ENCODE peak calls at places on chromosomes 3 and 15, in five cellular contexts. R is A549, H is HepG2, Z is GM23338, V is Panc1. T is an unnamed sample.

GRCh38 chr3:36444909-36445308 is 64.6 kb downstream of the STAC start:
- DNase-seq in Z (no peak), V (peak; percentile 13), H (no peak), R (no peak), T (no peak)

GRCh38 chr3:193489949-193490348 is 64.7 kb downstream of the ATP13A4 start:
- DNase-seq in Z (no peak), R (no peak), V (no peak), H (no peak), T (no peak)

GRCh38 chr3:54967586-54968244 is 39.9 kb upstream of the LRTM1 start:
- DNase-seq in V (no peak), Z (no peak), R (peak; percentile 2), H (no peak), T (peak; percentile 92)

GRCh38 chr3:143120716-143121239 is 1.2 kb downstream of the CHST2 start:
- DNase-seq in Z (peak; percentile 43), V (no peak), H (no peak), R (peak; percentile 13), T (no peak)

GRCh38 chr3:188950832-188951489 is 220.8 kb upstream of the TPRG1 start:
- DNase-seq in V (peak; percentile 91), H (peak; percentile 60), Z (no peak), R (peak; percentile 92), T (peak; percentile 54)

GRCh38 chr3:139227165-139227564 is 116.7 kb upstream of the MRPS22 start:
- DNase-seq in Z (no peak), R (no peak), H (no peak), V (no peak), T (no peak)

GRCh38 chr15:74240002-74240568 is 4.0 kb downstream of the CCDC33 start:
- DNase-seq in H (peak; percentile 40), V (peak; percentile 18), R (peak; percentile 93), Z (peak; percentile 47), T (no peak)

GRCh38 chr15:41827880-41828746 is at the start of gene JMJD7:
- DNase-seq in Z (peak; percentile 91), H (peak; percentile 61), V (peak; percentile 36), R (peak; percentile 78), T (peak; percentile 89)

GRCh38 chr3:71103430-71103881 is 480.1 kb downstream of the FOXP1 start:
- DNase-seq in H (peak; percentile 40), Z (no peak), R (no peak), V (no peak), T (no peak)

GRCh38 chr15:32870240-32871033 is 152.6 kb downstream of the GREM1 start:
- DNase-seq in H (no peak), Z (no peak), V (peak; percentile 51), R (no peak), T (no peak)

GRCh38 chr15:32871887-32872286 is 154.1 kb downstream of the GREM1 start:
- DNase-seq in Z (no peak), V (no peak), R (no peak), H (no peak), T (no peak)

GRCh38 chr15:32872606-32873291 is 154.9 kb downstream of the GREM1 start:
- DNase-seq in H (no peak), V (no peak), Z (no peak), R (no peak), T (no peak)

GRCh38 chr15:32869814-32870213 is 152.0 kb downstream of the GREM1 start:
- DNase-seq in R (no peak), V (no peak), H (no peak), Z (no peak), T (no peak)

DNA sequence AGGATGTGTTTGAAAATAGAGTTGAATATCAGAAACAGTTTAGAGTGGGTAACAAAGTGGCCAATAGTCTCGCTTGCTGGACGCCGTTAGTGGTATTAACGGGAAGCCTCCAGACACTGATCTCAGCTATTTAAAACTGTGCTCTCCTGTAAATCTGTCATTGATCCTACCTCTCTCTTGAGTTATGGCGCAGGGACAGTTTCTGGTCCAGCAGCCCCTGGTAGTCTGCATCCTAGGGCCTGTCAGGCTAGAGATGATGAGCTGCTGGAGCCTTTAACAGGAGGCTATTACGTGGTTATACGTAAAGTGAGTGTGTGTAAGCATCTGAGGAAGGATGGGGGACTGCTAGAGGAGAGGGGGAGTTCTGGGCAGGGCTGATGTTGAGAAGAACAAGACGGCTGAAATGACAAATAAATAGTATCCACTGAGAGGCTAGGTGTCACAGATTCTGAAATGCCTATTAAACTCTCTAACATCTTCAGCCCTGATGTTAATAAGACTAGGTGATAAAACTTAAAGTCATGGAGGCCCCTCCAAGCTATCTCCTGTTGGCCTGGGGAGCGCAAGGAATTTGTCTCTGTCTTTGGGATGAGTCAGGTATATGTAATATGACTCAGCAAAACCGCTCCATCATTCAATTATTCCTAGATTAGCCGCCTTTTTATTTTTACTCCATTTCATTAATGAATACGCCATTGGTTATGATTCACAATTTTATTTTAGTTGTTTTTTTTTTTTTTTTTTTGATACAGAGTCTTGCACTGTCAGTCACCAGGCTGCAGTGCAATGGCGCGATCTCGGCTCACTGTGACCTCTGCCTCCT is 155.7 kb downstream of the GREM1 start:
- DNase-seq in H (no peak), Z (no peak), R (peak; percentile 36), V (no peak), T (no peak)
- TF ChIP-seq REST in H (no peak), Z (no peak), R (no peak), V (no peak), T (no peak)

GRCh38 chr3:50154840-50155490 is at the start of gene SEMA3F:
- DNase-seq in Z (peak; percentile 78), H (peak; percentile 32), R (peak; percentile 47), V (no peak), T (peak; percentile 12)
- TF ChIP-seq CTCF in Z (no peak), H (peak; percentile 53), R (peak; percentile 47), V (no peak), T (no peak)

GRCh38 chr3:32438596-32439344 is 47.1 kb downstream of the CMTM7 start:
- DNase-seq in Z (no peak), V (no peak), H (no peak), R (no peak), T (no peak)

GRCh38 chr3:32437898-32438297 is 46.2 kb downstream of the CMTM7 start:
- DNase-seq in V (no peak), R (no peak), H (no peak), Z (no peak), T (no peak)

GRCh38 chr3:32440481-32441350 is 49.1 kb downstream of the CMTM7 start:
- DNase-seq in V (no peak), Z (no peak), R (no peak), H (no peak), T (no peak)

GRCh38 chr3:32443471-32443870 is 51.8 kb downstream of the CMTM7 start:
- DNase-seq in H (no peak), Z (no peak), R (no peak), V (no peak), T (no peak)

DNA sequence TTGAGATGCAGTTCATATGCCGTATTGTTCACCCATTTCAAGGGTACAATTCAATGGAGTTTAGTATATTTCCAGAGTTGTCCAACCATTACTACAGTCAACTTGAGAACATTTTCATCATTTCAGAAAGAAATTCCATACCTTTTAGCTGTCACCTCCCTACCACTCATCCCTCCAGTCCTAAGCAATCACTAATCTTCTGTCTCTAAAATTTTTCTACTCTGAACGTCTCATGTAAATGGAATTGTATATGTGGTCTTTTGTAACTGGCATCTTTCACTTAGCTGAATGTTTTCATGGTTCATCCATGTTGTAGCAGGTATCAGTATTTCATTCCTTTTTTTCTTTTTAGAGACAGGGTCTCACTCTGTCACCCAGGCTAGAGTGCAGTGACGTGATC is 51.1 kb downstream of the CMTM7 start:
- DNase-seq in H (no peak), V (no peak), Z (no peak), R (no peak), T (no peak)
- TF ChIP-seq REST in H (no peak), V (no peak), Z (no peak), R (no peak), T (no peak)

DNA sequence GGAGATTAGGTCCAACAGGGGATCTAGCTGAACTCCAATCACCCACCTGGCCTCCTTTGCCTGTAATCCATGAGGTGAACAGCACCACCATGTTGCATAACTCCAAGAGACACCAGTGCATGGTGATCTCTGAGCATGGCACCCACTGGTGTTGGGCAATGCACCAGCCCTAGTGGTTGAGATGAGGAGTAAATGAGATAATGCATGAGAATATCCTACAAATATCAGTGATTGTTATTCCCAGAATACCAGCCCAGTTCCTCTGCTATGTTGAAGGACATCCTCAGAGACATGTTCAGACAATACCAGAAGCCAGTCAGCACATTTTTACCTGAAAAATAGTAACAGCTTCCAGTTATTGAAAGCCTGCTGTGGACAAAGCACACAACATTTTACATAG is 14.7 kb downstream of the GALNT15 start:
- DNase-seq in R (no peak), H (no peak), Z (no peak), V (no peak), T (no peak)
- TF ChIP-seq CTCF in R (no peak), H (no peak), Z (no peak), V (no peak), T (no peak)

DNA sequence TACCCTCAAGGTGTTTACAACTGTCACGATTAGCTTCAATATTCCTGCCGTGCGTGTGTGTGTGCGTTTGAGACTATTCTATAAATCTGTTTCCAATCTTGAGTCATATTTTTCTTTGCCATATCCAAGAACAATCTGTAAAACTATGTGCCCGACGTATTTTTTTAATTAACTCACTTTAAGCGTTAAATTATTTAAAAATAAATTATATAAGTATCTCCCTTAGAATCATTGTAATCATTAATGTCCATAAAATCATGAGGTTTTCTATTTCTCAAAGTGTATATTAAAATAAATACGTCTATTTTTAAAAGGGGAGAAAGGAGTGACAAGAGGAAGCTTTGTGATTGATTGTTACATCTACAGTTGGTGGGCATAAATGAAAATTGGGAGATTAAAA is 2.9 kb downstream of the SETMAR start:
- DNase-seq in V (no peak), R (no peak), Z (no peak), H (no peak), T (no peak)
- TF ChIP-seq REST in V (no peak), R (no peak), Z (no peak), H (no peak), T (no peak)

GRCh38 chr3:20346369-20346768 is 160.4 kb upstream of the SGO1 start:
- DNase-seq in V (no peak), Z (no peak), H (no peak), R (no peak), T (no peak)

GRCh38 chr3:20340324-20340928 is 154.4 kb upstream of the SGO1 start:
- DNase-seq in Z (peak; percentile 85), R (peak; percentile 72), H (peak; percentile 62), V (peak; percentile 71), T (peak; percentile 65)

GRCh38 chr3:20344400-20344959 is 158.5 kb upstream of the SGO1 start:
- DNase-seq in Z (peak; percentile 22), R (no peak), V (no peak), H (no peak), T (no peak)

GRCh38 chr3:20343790-20344189 is 157.8 kb upstream of the SGO1 start:
- DNase-seq in V (no peak), R (no peak), H (no peak), Z (no peak), T (no peak)
- TF ChIP-seq CTCF in V (no peak), R (no peak), H (no peak), Z (no peak), T (no peak)